ENCODE peak calls at places on chromosomes 11 and 22, in four cellular contexts. M is K562, U is endothelial cell of umbilical vein, N is H1. P is an unnamed sample.
A peak's percentile ranks its signal among the peaks of the same experiment; 100 is the strongest.

GRCh38 chr11:122100222-122101080 is 15.6 kb downstream of the BLID start:
- DNase-seq in M (no peak), N (no peak), U (peak; percentile 56), P (no peak)

GRCh38 chr11:119046489-119046888 is 10.5 kb downstream of the HYOU1 start:
- DNase-seq in N (no peak), U (no peak), M (no peak), P (no peak)

GRCh38 chr11:63839508-63840355 is 822 bp downstream of the MARK2 start:
- DNase-seq in M (peak; percentile 57), U (peak; percentile 23), N (no peak), P (no peak)

GRCh38 chr22:27624042-27624441 is 177.5 kb downstream of the MN1 start:
- DNase-seq in N (no peak), M (no peak), U (no peak), P (no peak)

GRCh38 chr11:122793500-122793899 is 44.8 kb upstream of the CRTAM start:
- DNase-seq in M (no peak), U (no peak), N (no peak), P (no peak)

GRCh38 chr11:75428301-75428724 is 4.7 kb downstream of the KLHL35 start:
- DNase-seq in U (peak; percentile 96), N (no peak), M (no peak), P (no peak)

GRCh38 chr11:85941380-85941973 is 86.3 kb downstream of the CCDC83 start:
- DNase-seq in U (peak; percentile 71), M (peak; percentile 69), N (peak; percentile 29), P (peak; percentile 66)

GRCh38 chr22:39984006-39984405 is 10.7 kb upstream of the FAM83F start:
- DNase-seq in M (peak; percentile 50), N (no peak), U (no peak), P (no peak)

GRCh38 chr11:105244157-105244820 is 104.7 kb upstream of the CARD18 start:
- DNase-seq in N (no peak), M (no peak), U (peak; percentile 94), P (peak; percentile 71)

GRCh38 chr22:22684605-22685561 is 40.5 kb downstream of the GGTLC2 start:
- DNase-seq in M (peak; percentile 86), N (no peak), U (no peak), P (peak; percentile 30)

GRCh38 chr11:121054266-121054665 is 30.4 kb downstream of the TBCEL start:
- DNase-seq in N (no peak), U (no peak), M (no peak), P (no peak)

GRCh38 chr11:123517559-123518364 is 87.7 kb downstream of the GRAMD1B start:
- DNase-seq in N (no peak), U (no peak), M (no peak), P (no peak)

DNA sequence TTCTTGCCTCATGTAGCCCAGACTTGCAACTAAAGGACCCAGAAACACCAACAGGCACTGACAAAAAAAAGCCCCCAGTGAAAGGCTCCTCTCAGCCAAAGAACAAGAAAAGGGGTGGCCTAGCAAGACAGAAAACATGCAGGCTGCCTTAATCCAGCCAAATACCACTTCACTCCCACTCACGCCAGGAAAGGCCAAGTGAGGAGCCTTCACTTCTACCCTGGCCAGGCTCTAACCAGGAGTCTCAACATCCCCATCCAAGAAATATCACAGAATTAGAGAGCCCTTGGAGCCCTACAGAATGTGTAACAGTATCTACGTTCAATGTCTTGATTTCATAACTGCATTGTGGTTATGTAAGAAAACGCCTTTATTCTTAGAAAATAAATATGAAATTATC is 149.0 kb downstream of the APOL5 start:
- DNase-seq in U (no peak), N (no peak), M (no peak), P (no peak)
- TF ChIP-seq JUN in U (no peak), N (no peak), M (no peak), P (no peak)

GRCh38 chr11:95923730-95924413 is at the start of gene MTMR2:
- DNase-seq in N (peak; percentile 38), M (peak; percentile 84), U (peak; percentile 82), P (peak; percentile 71)

GRCh38 chr11:95922536-95923440 is 1.1 kb downstream of the MTMR2 start:
- DNase-seq in M (peak; percentile 23), N (no peak), U (peak; percentile 48), P (no peak)

GRCh38 chr11:95924414-95924760 is 480 bp upstream of the MTMR2 start:
- DNase-seq in M (no peak), U (no peak), N (no peak), P (peak; percentile 16)

GRCh38 chr11:95922099-95922498 is 1.8 kb downstream of the MTMR2 start:
- DNase-seq in M (peak; percentile 32), U (peak; percentile 20), N (no peak), P (no peak)

DNA sequence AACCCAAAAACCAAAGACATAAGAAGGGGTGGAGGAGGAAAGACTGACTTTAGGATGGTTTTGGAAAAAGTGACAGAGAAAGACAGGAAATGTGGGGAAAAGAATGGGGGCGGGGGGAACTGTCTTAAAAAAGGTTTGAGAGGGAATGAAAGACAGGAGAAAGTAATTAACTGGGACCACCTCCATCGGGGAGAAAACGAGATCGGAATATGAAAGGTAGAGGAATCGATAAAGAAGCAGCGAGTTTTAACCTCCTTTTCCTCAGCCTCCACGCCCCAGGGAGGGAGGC is 522 bp downstream of the MTMR2 start:
- DNase-seq in U (no peak), N (no peak), M (peak; percentile 23), P (no peak)
- TF ChIP-seq JUN in U (no peak), N (no peak), M (no peak), P (no peak)

GRCh38 chr22:47056776-47057470 is 294.5 kb downstream of the TBC1D22A start:
- DNase-seq in M (no peak), U (no peak), N (no peak), P (no peak)
- TF ChIP-seq JUN in M (no peak), U (no peak), N (no peak), P (no peak)

GRCh38 chr11:68013611-68014156 is 3.6 kb downstream of the ALDH3B1 start:
- DNase-seq in M (no peak), N (no peak), U (no peak), P (no peak)

GRCh38 chr11:68014157-68014965 is 4.2 kb downstream of the ALDH3B1 start:
- DNase-seq in M (no peak), N (no peak), U (peak; percentile 86), P (peak; percentile 89)

GRCh38 chr11:68011046-68011943 is 1.2 kb downstream of the ALDH3B1 start:
- DNase-seq in N (no peak), M (no peak), U (no peak), P (no peak)

GRCh38 chr11:68012044-68012842 is 2.1 kb downstream of the ALDH3B1 start:
- DNase-seq in N (no peak), M (no peak), U (no peak), P (peak; percentile 88)

DNA sequence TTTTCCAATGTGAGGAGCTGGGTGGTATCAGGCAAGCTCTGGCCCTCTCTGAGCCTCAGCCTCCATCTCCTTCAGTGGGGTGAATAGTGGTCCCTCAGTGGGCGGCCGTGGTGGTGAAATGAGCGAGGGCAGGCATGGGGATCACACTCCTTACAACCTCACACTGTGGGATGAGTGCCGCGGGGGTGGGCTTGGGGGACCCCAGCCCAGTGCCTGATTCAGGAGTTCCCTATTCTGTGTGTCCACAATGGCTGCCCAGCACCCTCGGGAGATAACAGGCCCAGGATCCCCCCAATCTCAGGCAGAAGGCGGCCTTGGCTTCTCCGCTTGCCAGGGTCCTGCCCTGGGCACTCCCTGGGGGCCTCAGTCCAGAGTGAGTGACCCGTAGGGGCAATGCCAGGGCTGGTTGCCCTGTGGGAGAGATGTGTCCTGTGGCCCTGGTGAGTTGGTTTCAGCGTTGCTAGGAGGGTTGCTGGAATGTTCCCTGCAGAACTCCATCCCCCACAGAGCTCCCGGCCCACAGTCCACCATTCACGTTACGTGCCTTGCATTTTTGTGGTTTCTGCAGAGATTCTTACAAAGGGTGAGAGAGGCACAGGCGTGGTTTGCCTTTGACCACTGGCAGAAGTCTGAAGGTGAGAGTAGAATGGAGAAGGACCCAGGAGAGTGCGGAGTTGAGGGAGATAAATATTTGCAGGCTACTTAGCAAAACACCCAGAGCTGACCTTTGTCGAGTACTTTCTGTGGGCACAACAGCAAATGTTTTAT is 2.9 kb downstream of the ALDH3B1 start:
- DNase-seq in N (no peak), M (no peak), U (no peak), P (peak; percentile 82)
- TF ChIP-seq JUN in N (no peak), M (no peak), U (no peak), P (peak; percentile 61)

GRCh38 chr11:721913-722811 is 16.1 kb downstream of the EPS8L2 start:
- DNase-seq in M (peak; percentile 53), N (no peak), U (no peak), P (no peak)
- TF ChIP-seq JUN in M (no peak), N (no peak), U (no peak), P (no peak)

DNA sequence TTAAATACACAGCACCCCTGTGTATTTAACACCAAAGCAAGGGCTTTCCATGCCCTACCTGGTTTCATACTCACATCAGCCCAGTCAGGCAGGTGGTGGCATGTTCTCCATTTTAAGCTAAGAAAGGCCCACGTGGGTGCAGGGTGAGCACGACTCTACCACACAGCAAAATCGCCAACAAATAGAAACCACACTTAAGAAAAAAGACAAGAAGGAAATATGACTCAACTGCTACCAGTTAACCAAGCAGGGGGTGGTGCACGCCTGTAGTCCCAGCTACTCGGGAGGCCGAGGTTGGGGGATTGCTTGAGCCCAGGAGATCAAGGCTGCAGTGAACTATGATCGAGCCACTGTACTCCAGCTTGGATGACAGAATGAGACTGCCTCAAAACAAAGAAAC is 35.2 kb upstream of the TFIP11 start:
- DNase-seq in M (no peak), N (no peak), U (no peak), P (no peak)
- TF ChIP-seq JUN in M (no peak), N (no peak), U (no peak), P (no peak)

DNA sequence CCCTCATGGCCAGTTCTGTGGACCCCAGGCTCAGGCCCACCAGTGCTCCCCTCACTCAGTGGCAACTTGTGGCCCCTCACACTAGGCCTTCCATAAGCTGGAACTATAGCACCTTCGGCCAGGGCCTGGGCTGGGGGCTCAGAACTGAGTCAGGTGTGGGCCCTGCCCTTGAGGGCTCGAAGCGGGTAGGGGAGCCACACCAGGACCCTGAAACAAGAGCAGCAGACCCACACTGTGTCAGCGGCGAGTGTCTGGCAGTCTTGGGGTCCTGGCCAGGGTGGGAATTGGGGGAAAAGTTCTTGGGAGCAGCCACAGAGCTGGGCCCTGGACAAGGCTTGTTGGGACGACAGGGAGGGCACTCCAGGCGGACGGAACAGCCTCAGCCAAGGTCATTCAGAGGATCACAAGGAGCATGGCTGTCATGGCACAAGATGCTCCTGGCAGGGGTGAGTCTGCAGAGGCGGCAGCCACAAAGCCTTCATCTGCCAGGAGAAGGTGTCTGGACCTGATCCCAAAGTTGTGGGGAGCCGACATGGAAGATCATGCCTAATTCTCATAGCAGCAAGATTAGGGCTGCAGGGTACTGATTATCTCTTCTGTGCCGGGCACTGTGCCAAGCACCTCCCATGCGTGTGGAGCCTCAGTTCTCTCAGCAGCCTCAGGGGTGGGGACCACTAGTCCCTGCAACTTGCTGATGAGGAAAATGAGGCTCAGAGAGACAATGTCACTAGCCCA is 50.7 kb downstream of the SHISAL1 start:
- DNase-seq in M (peak; percentile 8), U (no peak), N (no peak), P (no peak)
- TF ChIP-seq JUN in M (no peak), U (no peak), N (no peak), P (no peak)